ENCODE peak calls at places on chromosomes 3 and 15, in nine cellular contexts. X is NCI-H345; P is WERI-Rb-1; H is HFFc6; M is right cardiac atrium; S is kidney tubule cell; L is stimulated activated CD4-positive, alpha-beta T cell treated with anti-CD3 and anti-CD28 coated beads, Interleukin-1b, Interleukin-23, amount 100 ng/mL, for 48 hours; T is foreskin keratinocyte; B is tibial artery. R is an unnamed sample.
A peak's percentile ranks its signal among the peaks of the same experiment; 100 is the strongest.

GRCh38 chr3:181264491-181264890 is 275.0 kb upstream of the DNAJC19 start:
- DNase-seq in H (no peak), M (no peak), L (no peak), S (no peak), B (no peak), X (no peak), P (no peak), T (no peak), R (no peak)

GRCh38 chr3:10365316-10365715 is 44.4 kb upstream of the SEC13 start:
- DNase-seq in S (no peak), M (no peak), P (no peak), T (no peak), L (no peak), B (no peak), H (no peak), X (no peak), R (no peak)

GRCh38 chr3:43893721-43894120 is 203.0 kb downstream of the ABHD5 start:
- DNase-seq in H (no peak), P (no peak), M (no peak), T (no peak), L (no peak), X (no peak), B (no peak), S (no peak), R (no peak)

GRCh38 chr3:107251819-107252218 is 125.4 kb upstream of the CCDC54 start:
- DNase-seq in M (no peak), X (no peak), B (no peak), T (no peak), P (no peak), S (no peak), L (no peak), H (no peak), R (peak; percentile 61)

GRCh38 chr3:156648086-156648485 is 26.3 kb upstream of the TIPARP start:
- DNase-seq in T (no peak), B (no peak), S (peak; percentile 41), L (no peak), X (no peak), P (no peak), H (no peak), M (no peak), R (no peak)

GRCh38 chr3:72745146-72745976 is 102.9 kb downstream of the SHQ1 start:
- DNase-seq in T (no peak), S (peak; percentile 67), L (no peak), M (no peak), X (no peak), B (no peak), H (no peak), P (peak; percentile 63), R (peak; percentile 80)

GRCh38 chr3:65746848-65747247 is 291.9 kb downstream of the MAGI1 start:
- DNase-seq in B (no peak), M (no peak), S (no peak), P (no peak), T (no peak), L (no peak), H (no peak), X (no peak), R (no peak)

GRCh38 chr15:80619677-80620076 is 75.4 kb upstream of the ABHD17C start:
- DNase-seq in X (no peak), M (no peak), P (peak; percentile 17), H (peak; percentile 28), T (no peak), S (peak; percentile 17), B (no peak), L (no peak), R (peak; percentile 2)

GRCh38 chr3:131216801-131217200 is 164.8 kb upstream of the NUDT16 start:
- DNase-seq in T (no peak), X (no peak), H (peak; percentile 64), M (peak; percentile 57), P (no peak), B (peak; percentile 32), L (peak; percentile 3), S (peak; percentile 95), R (peak; percentile 69)

GRCh38 chr3:111392911-111393351 is 149.1 kb upstream of the CD96 start:
- DNase-seq in T (peak; percentile 75), X (no peak), S (peak; percentile 8), P (peak; percentile 25), B (no peak), L (peak; percentile 5), H (no peak), M (no peak), R (peak; percentile 46)

GRCh38 chr3:195129644-195130492 is 141.1 kb downstream of the XXYLT1 start:
- DNase-seq in P (no peak), B (no peak), M (no peak), L (peak; percentile 50), T (peak; percentile 32), H (no peak), S (no peak), X (no peak), R (no peak)

GRCh38 chr3:54863366-54863765 is 64.5 kb downstream of the LRTM1 start:
- DNase-seq in M (no peak), P (peak; percentile 19), L (no peak), X (no peak), B (no peak), S (no peak), H (no peak), T (no peak), R (no peak)

GRCh38 chr3:32855350-32855953 is 37.7 kb downstream of the TRIM71 start:
- DNase-seq in B (no peak), M (no peak), X (no peak), T (no peak), H (no peak), P (no peak), L (no peak), S (no peak), R (no peak)

GRCh38 chr3:140152851-140153640 is 218.1 kb downstream of the CLSTN2 start:
- DNase-seq in S (no peak), T (no peak), B (no peak), M (peak; percentile 84), X (no peak), L (no peak), H (no peak), P (peak; percentile 44), R (peak; percentile 3)

GRCh38 chr3:87088984-87089841 is 98.3 kb upstream of the VGLL3 start:
- DNase-seq in T (no peak), L (no peak), M (peak; percentile 88), X (peak; percentile 42), B (peak; percentile 65), H (peak; percentile 87), P (peak; percentile 33), S (peak; percentile 59), R (peak; percentile 91)

GRCh38 chr3:54123538-54124196 is 1.3 kb downstream of the CACNA2D3 start:
- DNase-seq in L (no peak), X (peak; percentile 44), T (no peak), B (no peak), H (no peak), S (peak; percentile 17), P (no peak), M (no peak), R (peak; percentile 41)

GRCh38 chr3:12449889-12450682 is 34.2 kb upstream of the TSEN2 start:
- DNase-seq in H (no peak), X (no peak), B (no peak), S (no peak), M (no peak), P (no peak), L (no peak), T (no peak), R (peak; percentile 33)

GRCh38 chr15:50676799-50677483 is 9.7 kb downstream of the TRPM7 start:
- DNase-seq in L (no peak), T (peak; percentile 51), H (peak; percentile 41), B (no peak), M (no peak), S (peak; percentile 87), P (no peak), X (no peak), R (no peak)

GRCh38 chr3:62414786-62415185 is 41.4 kb upstream of the FEZF2 start:
- DNase-seq in X (no peak), H (no peak), M (no peak), L (no peak), T (no peak), P (no peak), B (no peak), S (no peak), R (peak; percentile 66)

GRCh38 chr3:14374444-14374883 is 27.9 kb upstream of the SLC6A6 start:
- DNase-seq in T (no peak), P (peak; percentile 56), H (no peak), S (peak; percentile 53), L (no peak), B (no peak), M (peak; percentile 70), X (no peak), R (no peak)

GRCh38 chr3:96863129-96863740 is 48.8 kb downstream of the EPHA6 start:
- DNase-seq in M (no peak), H (peak; percentile 3), S (peak; percentile 49), B (no peak), X (peak; percentile 49), L (no peak), P (peak; percentile 37), T (no peak), R (peak; percentile 59)

GRCh38 chr3:40841131-40841530 is 316.4 kb downstream of the ZNF621 start:
- DNase-seq in T (no peak), M (no peak), B (no peak), S (no peak), H (no peak), X (no peak), P (no peak), L (no peak), R (no peak)

GRCh38 chr3:106212658-106213222 is 343.9 kb upstream of the CBLB start:
- DNase-seq in T (no peak), M (no peak), H (peak; percentile 19), B (no peak), X (no peak), L (no peak), S (no peak), P (no peak), R (peak; percentile 18)

GRCh38 chr3:192487032-192487431 is 240.3 kb downstream of the FGF12 start:
- DNase-seq in P (no peak), B (no peak), L (no peak), H (no peak), X (no peak), S (peak; percentile 21), M (no peak), T (no peak), R (no peak)

GRCh38 chr15:69876030-69876429 is 221.7 kb downstream of the TLE3 start:
- DNase-seq in T (no peak), B (no peak), X (no peak), M (peak; percentile 84), S (no peak), L (no peak), H (no peak), P (no peak), R (no peak)

GRCh38 chr15:44541282-44541958 is 4.5 kb downstream of the EIF3J start:
- DNase-seq in X (no peak), L (no peak), T (peak; percentile 23), M (no peak), B (no peak), P (no peak), S (peak; percentile 84), H (peak; percentile 79), R (no peak)

GRCh38 chr15:96234109-96234892 is 96.2 kb upstream of the NR2F2 start:
- DNase-seq in H (peak; percentile 97), T (peak; percentile 51), X (no peak), B (peak; percentile 26), P (peak; percentile 64), S (no peak), L (no peak), M (peak; percentile 45), R (no peak)

GRCh38 chr15:99411234-99411633 is 154.6 kb upstream of the MEF2A start:
- DNase-seq in S (no peak), M (no peak), X (no peak), L (no peak), H (no peak), T (no peak), B (no peak), P (no peak), R (no peak)

GRCh38 chr15:93170320-93170719 is 81.3 kb upstream of the RGMA start:
- DNase-seq in L (no peak), P (no peak), X (no peak), B (no peak), H (no peak), T (no peak), M (no peak), S (no peak), R (no peak)

GRCh38 chr15:53586815-53587214 is 172.6 kb downstream of the WDR72 start:
- DNase-seq in X (peak; percentile 11), S (peak; percentile 36), B (no peak), P (peak; percentile 75), L (peak; percentile 11), H (no peak), M (peak; percentile 36), T (no peak), R (peak; percentile 83)

GRCh38 chr15:88681610-88682221 is 42.9 kb downstream of the ISG20 start:
- DNase-seq in S (no peak), M (peak; percentile 71), B (no peak), P (no peak), H (no peak), X (no peak), L (no peak), T (no peak), R (no peak)